ENCODE peak calls at places on chromosome 11, in four cellular contexts. W is Kasumi-1, D is anterior cingulate cortex, X is Peyer's patch. N is an unnamed sample.
A peak's percentile ranks its signal among the peaks of the same experiment; 100 is the strongest.

GRCh38 chr11:38448284-38448683 is 1850.2 kb upstream of the RAG2 start:
- DNase-seq in W (no peak), D (no peak), X (no peak), N (no peak)

GRCh38 chr11:75554258-75555022 is 7.6 kb upstream of the SERPINH1 start:
- DNase-seq in W (no peak), D (peak; percentile 95), X (peak; percentile 27), N (no peak)

GRCh38 chr11:118068206-118068944 is 8.5 kb upstream of the TMPRSS4 start:
- DNase-seq in W (no peak), D (peak; percentile 22), X (no peak), N (no peak)

GRCh38 chr11:114164546-114164945 is 105.0 kb downstream of the ZBTB16 start:
- DNase-seq in W (no peak), D (no peak), X (no peak), N (no peak)

GRCh38 chr11:96426356-96427103 is 36.7 kb downstream of the JRKL start:
- DNase-seq in W (peak; percentile 71), D (no peak), X (no peak), N (no peak)

GRCh38 chr11:64342869-64343739 is 3.1 kb downstream of the CCDC88B start:
- DNase-seq in W (no peak), D (no peak), X (peak; percentile 34), N (no peak)

GRCh38 chr11:118084247-118084646 is 2.5 kb downstream of the SMIM35 start:
- DNase-seq in W (peak; percentile 99), D (no peak), X (no peak), N (peak; percentile 79)

GRCh38 chr11:17494019-17494418 is 17.4 kb upstream of the ABCC8 start:
- DNase-seq in W (no peak), D (no peak), X (no peak), N (no peak)

GRCh38 chr11:85627332-85627997 is at the start of gene DLG2:
- DNase-seq in W (peak; percentile 27), D (peak; percentile 53), X (peak; percentile 23), N (no peak)

GRCh38 chr11:115990004-115990447 is 485.8 kb upstream of the CADM1 start:
- DNase-seq in W (no peak), D (peak; percentile 24), X (no peak), N (no peak)

GRCh38 chr11:64558065-64558745 is 32.8 kb upstream of the SLC22A12 start:
- DNase-seq in W (no peak), D (no peak), X (no peak), N (no peak)

GRCh38 chr11:112644410-112645131 is 316.6 kb upstream of the NCAM1 start:
- DNase-seq in W (no peak), D (no peak), X (no peak), N (no peak)

GRCh38 chr11:89016214-89016613 is 49.6 kb downstream of the GRM5 start:
- DNase-seq in W (no peak), D (no peak), X (no peak), N (no peak)

GRCh38 chr11:28366549-28367341 is 258.6 kb downstream of the METTL15 start:
- DNase-seq in W (no peak), D (no peak), X (no peak), N (no peak)

GRCh38 chr11:65489706-65490310 is 9.0 kb upstream of the MALAT1 start:
- DNase-seq in W (no peak), D (no peak), X (no peak), N (no peak)

GRCh38 chr11:15258433-15259350 is 144.0 kb downstream of the INSC start:
- DNase-seq in W (peak; percentile 66), D (no peak), X (no peak), N (no peak)

GRCh38 chr11:38013157-38013556 is 1415.1 kb upstream of the RAG2 start:
- DNase-seq in W (no peak), D (no peak), X (no peak), N (no peak)

GRCh38 chr11:115950660-115951059 is 446.4 kb upstream of the CADM1 start:
- DNase-seq in W (no peak), D (no peak), X (no peak), N (no peak)

GRCh38 chr11:46677169-46677568 is 23.2 kb downstream of the ARHGAP1 start:
- DNase-seq in W (no peak), D (no peak), X (no peak), N (no peak)

GRCh38 chr11:130849215-130849568 is 67.1 kb downstream of the SNX19 start:
- DNase-seq in W (no peak), D (peak; percentile 28), X (no peak), N (no peak)

GRCh38 chr11:13098067-13098466 is 89.0 kb downstream of the RASSF10 start:
- DNase-seq in W (no peak), D (peak; percentile 50), X (no peak), N (no peak)

GRCh38 chr11:35986958-35987357 is 43.1 kb downstream of the LDLRAD3 start:
- DNase-seq in W (no peak), D (no peak), X (no peak), N (no peak)

GRCh38 chr11:117882539-117882938 is 6.1 kb upstream of the FXYD6 start:
- DNase-seq in W (no peak), D (peak; percentile 55), X (no peak), N (no peak)

GRCh38 chr11:110301032-110301431 is 4.6 kb upstream of the RDX start:
- DNase-seq in W (no peak), D (no peak), X (no peak), N (no peak)

GRCh38 chr11:14500181-14500651 is 605 bp upstream of the COPB1 start:
- DNase-seq in W (peak; percentile 86), D (no peak), X (peak; percentile 75), N (peak; percentile 3)

GRCh38 chr11:47083913-47084312 is 92.8 kb downstream of the ARFGAP2 start:
- DNase-seq in W (peak; percentile 15), D (no peak), X (no peak), N (no peak)

GRCh38 chr11:109606256-109606655 is 184.3 kb downstream of the C11orf87 start:
- DNase-seq in W (peak; percentile 28), D (no peak), X (no peak), N (no peak)

GRCh38 chr11:69455969-69456368 is 25.5 kb upstream of the LINC01488 start:
- DNase-seq in W (no peak), D (no peak), X (no peak), N (no peak)

GRCh38 chr11:93654266-93654665 is 7.2 kb upstream of the CEP295 start:
- DNase-seq in W (no peak), D (no peak), X (no peak), N (no peak)

GRCh38 chr11:128501576-128502549 is 85.5 kb downstream of the ETS1 start:
- DNase-seq in W (no peak), D (peak; percentile 16), X (no peak), N (no peak)

GRCh38 chr11:77147036-77147315 is 18.9 kb downstream of the MYO7A start:
- DNase-seq in W (no peak), D (no peak), X (no peak), N (no peak)

GRCh38 chr11:923691-924405 is 1.8 kb upstream of the AP2A2 start:
- DNase-seq in W (no peak), D (peak; percentile 29), X (no peak), N (no peak)

GRCh38 chr11:69486056-69486772 is 4.8 kb downstream of the LINC01488 start:
- DNase-seq in W (no peak), D (no peak), X (no peak), N (no peak)

GRCh38 chr11:65503923-65504670 is 5.3 kb downstream of the MALAT1 start:
- DNase-seq in W (no peak), D (no peak), X (no peak), N (no peak)

GRCh38 chr11:43988040-43988793 is 45.8 kb downstream of the C11orf96 start:
- DNase-seq in W (no peak), D (no peak), X (no peak), N (no peak)

GRCh38 chr11:72238492-72239295 is 5.3 kb downstream of the PHOX2A start:
- DNase-seq in W (no peak), D (no peak), X (no peak), N (no peak)

GRCh38 chr11:102614485-102614884 is 10.6 kb downstream of the MMP20 start:
- DNase-seq in W (peak; percentile 30), D (no peak), X (no peak), N (no peak)

GRCh38 chr11:2294340-2295290 is 7.1 kb downstream of the C11orf21 start:
- DNase-seq in W (no peak), D (no peak), X (no peak), N (no peak)